ENCODE peak calls at places on chromosomes 12 and 14, in nine cellular contexts. B, V, I, Y, L, X, U, J and W are unnamed samples. For H3K36me3 and H3K27me3, the result is how much of the 10 kb centered on the place peaks cover.

GRCh38 chr12:117968826-117969659 is at the start of gene KSR2:
- DNase-seq in B (peak), V (peak), I (peak), Y (peak), L (no peak), X (peak), U (peak), J (no peak), W (peak)

GRCh38 chr12:94247256-94247655 is 98.9 kb downstream of the PLXNC1 start:
- DNase-seq in B (no peak), V (no peak), I (no peak), Y (no peak), L (no peak), X (no peak), U (no peak), J (no peak), W (no peak)

GRCh38 chr14:50531595-50532501 is 521 bp downstream of the MAP4K5 start:
- DNase-seq in B (peak), V (peak), I (peak), Y (peak), L (peak), X (peak), U (peak), J (peak), W (peak)

GRCh38 chr12:3496964-3497363 is 6.0 kb downstream of the PRMT8 start:
- DNase-seq in B (no peak), V (peak), I (no peak), Y (peak), L (no peak), X (no peak), U (no peak), J (no peak), W (no peak)

GRCh38 chr14:74249433-74250375 is 10.5 kb downstream of the VSX2 start:
- DNase-seq in B (no peak), V (no peak), I (no peak), Y (no peak), L (no peak), X (no peak), U (no peak), J (no peak), W (no peak)

GRCh38 chr12:89529738-89530137 is 3.9 kb upstream of the POC1B start:
- DNase-seq in B (no peak), V (peak), I (peak), Y (no peak), L (no peak), X (no peak), U (no peak), J (no peak), W (peak)

GRCh38 chr12:113683566-113683965 is 211.9 kb upstream of the LHX5 start:
- DNase-seq in B (no peak), V (no peak), I (no peak), Y (no peak), L (no peak), X (no peak), U (no peak), J (no peak), W (no peak)

GRCh38 chr14:93527076-93527692 is 96.4 kb downstream of the UNC79 start:
- DNase-seq in B (no peak), V (no peak), I (no peak), Y (no peak), L (no peak), X (no peak), U (peak), J (no peak), W (peak)

GRCh38 chr14:77641207-77641533 is 24.7 kb upstream of the SPTLC2 start:
- DNase-seq in B (no peak), V (no peak), I (no peak), Y (no peak), L (no peak), X (no peak), U (no peak), J (no peak), W (no peak)

GRCh38 chr14:33508663-33509062 is 442.2 kb downstream of the EGLN3 start:
- DNase-seq in B (no peak), V (no peak), I (no peak), Y (no peak), L (no peak), X (no peak), U (no peak), J (no peak), W (no peak)

GRCh38 chr12:19036673-19037357 is 92.7 kb upstream of the PLEKHA5 start:
- DNase-seq in B (no peak), V (peak), I (no peak), Y (no peak), L (no peak), X (no peak), U (no peak), J (no peak), W (no peak)

GRCh38 chr12:25707056-25707455 is 154.0 kb upstream of the LMNTD1 start:
- DNase-seq in B (no peak), V (no peak), I (no peak), Y (no peak), L (no peak), X (no peak), U (no peak), J (no peak), W (no peak)

GRCh38 chr12:132189378-132190011 is 45.2 kb downstream of the NOC4L start:
- DNase-seq in B (peak), V (peak), I (no peak), Y (peak), L (peak), X (peak), U (peak), J (peak), W (peak)

GRCh38 chr14:77011226-77011762 is 17.2 kb downstream of the IRF2BPL start:
- DNase-seq in B (peak), V (no peak), I (no peak), Y (no peak), L (no peak), X (no peak), U (no peak), J (no peak), W (no peak)

GRCh38 chr12:112842441-112842840 is 50.9 kb downstream of the RPH3A start:
- DNase-seq in B (no peak), V (no peak), I (no peak), Y (no peak), L (no peak), X (no peak), U (no peak), J (no peak), W (no peak)

GRCh38 chr14:63290741-63291286 is 27.9 kb downstream of the GPHB5 start:
- DNase-seq in B (no peak), V (no peak), I (no peak), Y (no peak), L (no peak), X (no peak), U (no peak), J (no peak), W (no peak)

GRCh38 chr14:77088219-77088618 is 9.8 kb upstream of the CIPC start:
- DNase-seq in B (peak), V (no peak), I (no peak), Y (peak), L (no peak), X (no peak), U (no peak), J (no peak), W (no peak)

GRCh38 chr12:106684497-106684896 is 90.0 kb upstream of the RIC8B start:
- DNase-seq in B (no peak), V (no peak), I (no peak), Y (no peak), L (no peak), X (no peak), U (no peak), J (no peak), W (no peak)

GRCh38 chr14:78690836-78691235 is 520.7 kb downstream of the NRXN3 start:
- DNase-seq in B (no peak), V (no peak), I (no peak), Y (no peak), L (no peak), X (no peak), U (no peak), J (no peak), W (no peak)
- H3K36me3 ChIP-seq in B (under half), V (under half), I (under half), Y (under half), L (under half), X (under half), U (under half), J (under half), W (under half)

DNA sequence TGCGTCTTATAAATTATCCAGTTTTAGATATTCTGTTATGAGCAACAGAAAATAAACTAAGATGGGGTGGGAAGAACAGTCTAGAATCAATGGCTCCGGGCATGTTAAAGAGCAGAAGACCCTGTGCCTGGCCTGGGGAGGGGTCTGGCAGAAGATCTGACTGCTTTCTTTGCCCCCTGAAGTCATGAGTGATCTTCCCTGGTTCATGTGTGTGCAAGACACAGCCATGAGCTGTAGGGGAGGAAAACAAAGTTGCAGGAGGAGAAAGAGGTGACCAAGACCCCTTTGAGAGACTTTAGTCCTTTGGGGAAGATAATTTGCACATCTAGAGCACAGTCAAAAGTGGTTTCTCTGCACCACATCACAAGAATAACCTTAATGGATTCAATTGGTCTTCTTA is 4.8 kb downstream of the LACRT start:
- DNase-seq in B (no peak), V (no peak), I (no peak), Y (no peak), L (no peak), X (no peak), U (no peak), J (no peak), W (no peak)
- H3K27me3 ChIP-seq in B (under half), V (under half), I (under half), Y (under half), L (under half), X (under half), U (under half), J (under half), W (under half)

GRCh38 chr12:13362260-13362841 is 165.8 kb downstream of the EMP1 start:
- DNase-seq in B (peak), V (peak), I (peak), Y (peak), L (no peak), X (peak), U (peak), J (peak), W (peak)
- TF ChIP-seq CTCF in B (no peak), V (peak), I (peak), Y (peak), L (peak), X (peak), U (peak), J (peak), W (peak)

GRCh38 chr12:11765817-11766794 is 116.6 kb downstream of the ETV6 start:
- DNase-seq in B (no peak), V (no peak), I (peak), Y (peak), L (no peak), X (no peak), U (no peak), J (no peak), W (peak)
- H3K36me3 ChIP-seq in B (under half), V (under half), I (under half), Y (under half), L (under half), X (under half), U (under half), J (under half), W (under half)

GRCh38 chr14:65864549-65864948 is 452.0 kb downstream of the FUT8 start:
- DNase-seq in B (no peak), V (no peak), I (no peak), Y (no peak), L (no peak), X (no peak), U (no peak), J (no peak), W (no peak)

GRCh38 chr14:65866906-65867305 is 454.4 kb downstream of the FUT8 start:
- DNase-seq in B (no peak), V (no peak), I (no peak), Y (no peak), L (no peak), X (no peak), U (peak), J (no peak), W (no peak)

GRCh38 chr14:65866422-65866821 is 453.9 kb downstream of the FUT8 start:
- DNase-seq in B (no peak), V (no peak), I (no peak), Y (no peak), L (no peak), X (no peak), U (no peak), J (no peak), W (no peak)

GRCh38 chr14:65864993-65865392 is 452.5 kb downstream of the FUT8 start:
- DNase-seq in B (no peak), V (no peak), I (no peak), Y (no peak), L (no peak), X (no peak), U (no peak), J (no peak), W (no peak)

DNA sequence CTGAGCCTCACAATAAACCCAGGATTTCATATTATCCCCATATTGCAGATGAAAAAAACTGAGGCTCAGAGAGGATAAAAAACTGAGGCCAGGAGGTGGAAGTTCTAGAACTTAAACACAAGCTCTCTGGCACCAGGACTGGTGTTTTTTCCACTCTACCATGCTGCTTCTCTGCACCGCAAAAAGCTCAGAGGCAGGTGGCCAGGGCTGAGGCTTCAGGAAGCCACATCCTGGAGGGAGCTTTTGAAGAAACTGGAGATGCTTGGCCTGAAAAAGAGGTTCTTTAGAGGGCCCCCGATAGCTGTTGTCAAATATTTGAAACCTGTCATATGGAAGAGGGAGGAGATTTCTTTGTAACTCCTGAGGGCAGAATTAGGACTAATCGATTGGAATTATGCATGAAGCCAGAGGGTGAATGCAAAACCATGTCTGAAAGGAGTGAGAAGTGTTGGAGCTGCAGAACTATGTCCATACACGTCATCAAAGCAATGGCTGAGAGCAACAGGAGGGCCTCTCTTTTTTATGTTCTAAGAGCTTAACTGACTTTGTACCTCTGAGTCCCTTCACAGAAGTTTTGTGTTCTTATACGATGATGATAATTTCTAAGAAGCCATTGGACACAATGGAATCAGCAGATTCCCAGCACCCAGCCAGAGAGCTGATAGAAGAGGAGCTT is 448.6 kb downstream of the FUT8 start:
- DNase-seq in B (no peak), V (no peak), I (no peak), Y (no peak), L (no peak), X (no peak), U (no peak), J (no peak), W (no peak)
- H3K27me3 ChIP-seq in B (under half), V (under half), I (under half), Y (under half), L (under half), X (under half), U (under half), J (under half), W (under half)

DNA sequence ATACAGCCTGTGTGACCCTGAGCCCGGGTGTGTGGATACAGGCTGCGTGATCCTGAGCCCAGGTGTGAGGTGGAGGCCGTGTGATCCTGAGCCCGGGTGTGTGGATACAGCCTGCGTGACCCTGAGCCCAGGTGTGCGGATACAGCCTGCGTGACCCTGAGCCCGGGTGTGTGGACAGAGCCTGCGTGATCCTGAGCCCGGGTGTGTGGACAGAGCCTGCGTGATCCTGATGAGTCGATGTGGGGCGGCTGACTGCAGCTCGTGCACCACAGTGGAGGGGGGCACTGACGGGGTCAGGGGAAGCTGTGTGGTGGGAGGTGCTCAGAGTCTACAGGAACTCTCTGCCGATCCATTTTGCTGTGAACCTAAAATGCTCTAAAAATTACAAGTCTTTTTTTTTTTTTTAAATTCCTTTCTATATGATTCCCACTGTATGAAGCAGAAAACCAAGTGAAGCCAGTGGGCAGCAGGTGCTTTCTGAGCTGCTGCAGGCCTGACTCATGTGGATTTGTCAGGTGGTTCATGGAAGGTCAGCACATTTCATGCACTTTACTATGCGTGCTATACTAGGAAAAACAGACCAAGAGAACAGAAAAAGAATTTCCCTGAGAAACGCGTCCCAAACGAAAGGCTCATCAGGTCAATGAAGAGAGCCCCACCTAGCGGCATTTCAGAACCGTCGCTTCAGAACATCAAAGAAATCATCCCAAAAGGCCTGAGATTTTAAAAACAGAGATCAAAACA is 19.3 kb downstream of the BRF1 start:
- DNase-seq in B (no peak), V (peak), I (no peak), Y (peak), L (no peak), X (no peak), U (peak), J (no peak), W (peak)
- TF ChIP-seq CTCF in B (no peak), V (peak), I (no peak), Y (peak), L (peak), X (peak), U (peak), J (peak), W (peak)

GRCh38 chr12:51224625-51225024 is 6.8 kb upstream of the POU6F1 start:
- DNase-seq in B (no peak), V (no peak), I (no peak), Y (no peak), L (no peak), X (no peak), U (no peak), J (no peak), W (no peak)
- H3K36me3 ChIP-seq in B (under half), V (under half), I (under half), Y (under half), L (under half), X (under half), U (under half), J (under half), W (under half)

GRCh38 chr12:54611715-54612116 is 23.0 kb downstream of the LACRT start:
- DNase-seq in B (no peak), V (no peak), I (no peak), Y (no peak), L (no peak), X (no peak), U (no peak), J (no peak), W (no peak)
- H3K27me3 ChIP-seq in B (under half), V (under half), I (under half), Y (under half), L (under half), X (under half), U (under half), J (under half), W (under half)